ENCODE peak calls at places on chromosomes 5 and 9, in four cellular contexts. A is suprapubic skin, B is heart left ventricle, Y is GM23338. H is an unnamed sample.

GRCh38 chr5:157263586-157264090 is 2.3 kb upstream of the CYFIP2 start:
- DNase-seq in A (no peak), B (no peak), Y (no peak), H (no peak)

GRCh38 chr9:69444021-69444420 is 119.0 kb downstream of the ENTREP1 start:
- DNase-seq in A (no peak), B (no peak), Y (no peak), H (no peak)

GRCh38 chr5:154523704-154524103 is 45.7 kb upstream of the HAND1 start:
- DNase-seq in A (no peak), B (no peak), Y (no peak), H (no peak)

GRCh38 chr9:36436909-36437308 is 36.8 kb upstream of the RNF38 start:
- DNase-seq in A (no peak), B (peak; percentile 73), Y (no peak), H (no peak)

GRCh38 chr5:126995689-126996088 is 34.7 kb downstream of the MARCHF3 start:
- DNase-seq in A (no peak), B (no peak), Y (no peak), H (no peak)

GRCh38 chr5:79285833-79286232 is 49.9 kb downstream of the JMY start:
- DNase-seq in A (no peak), B (no peak), Y (no peak), H (no peak)

GRCh38 chr5:141135030-141135717 is at the start of gene PCDHB5:
- DNase-seq in A (no peak), B (no peak), Y (peak; percentile 94), H (no peak)

GRCh38 chr9:84255701-84256100 is 84.9 kb downstream of the SLC28A3 start:
- DNase-seq in A (no peak), B (no peak), Y (no peak), H (no peak)

GRCh38 chr5:132962429-132962928 is 955 bp downstream of the AFF4 start:
- DNase-seq in A (no peak), B (no peak), Y (peak; percentile 62), H (no peak)

GRCh38 chr5:125722550-125722949 is 700.7 kb upstream of the GRAMD2B start:
- DNase-seq in A (no peak), B (no peak), Y (no peak), H (no peak)

GRCh38 chr9:69627301-69627700 is 44.9 kb downstream of the APBA1 start:
- DNase-seq in A (no peak), B (no peak), Y (no peak), H (no peak)

GRCh38 chr5:175572922-175573321 is 84.9 kb upstream of the HRH2 start:
- DNase-seq in A (no peak), B (no peak), Y (no peak), H (no peak)

GRCh38 chr5:133399247-133399891 is 213.0 kb downstream of the FSTL4 start:
- DNase-seq in A (no peak), B (no peak), Y (no peak), H (no peak)

GRCh38 chr9:35096035-35096849 is at the start of gene PIGO:
- DNase-seq in A (peak; percentile 93), B (peak; percentile 95), Y (peak; percentile 94), H (peak; percentile 93)

GRCh38 chr5:82470185-82470584 is 192.0 kb upstream of the RPS23 start:
- DNase-seq in A (no peak), B (no peak), Y (no peak), H (no peak)

GRCh38 chr5:160500776-160501175 is 79.1 kb downstream of the PTTG1 start:
- DNase-seq in A (no peak), B (no peak), Y (no peak), H (peak; percentile 24)

GRCh38 chr9:115109486-115109885 is 8.5 kb downstream of the TNC start:
- DNase-seq in A (no peak), B (no peak), Y (no peak), H (no peak)

GRCh38 chr9:13278368-13279246 is 885 bp downstream of the MPDZ start:
- DNase-seq in A (peak; percentile 77), B (peak; percentile 74), Y (peak; percentile 67), H (peak; percentile 14)

GRCh38 chr9:112283854-112284253 is 49.6 kb downstream of the PTBP3 start:
- DNase-seq in A (no peak), B (no peak), Y (peak; percentile 27), H (no peak)

DNA sequence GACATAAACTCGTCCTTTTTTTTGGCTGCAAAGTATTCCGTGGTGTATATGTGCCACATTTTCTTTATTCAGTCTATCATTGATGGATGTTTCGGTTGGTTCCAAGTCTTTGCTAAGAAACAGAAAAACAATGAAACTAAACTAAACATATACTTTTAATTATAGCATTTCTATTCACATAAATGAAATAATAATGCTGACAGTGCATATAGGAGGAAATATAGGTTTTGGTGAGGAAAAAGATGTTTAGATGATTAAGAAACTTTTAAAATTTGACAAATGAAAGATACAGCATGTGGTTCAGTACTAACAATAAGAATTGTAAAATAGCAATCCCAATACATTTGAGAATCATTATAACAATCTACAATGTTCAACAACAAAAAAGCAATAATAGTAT is 1094.5 kb upstream of the CDH6 start:
- DNase-seq in A (no peak), B (no peak), Y (no peak), H (no peak)
- TF ChIP-seq CTCF in A (no peak), B (no peak), Y (no peak), H (no peak)

DNA sequence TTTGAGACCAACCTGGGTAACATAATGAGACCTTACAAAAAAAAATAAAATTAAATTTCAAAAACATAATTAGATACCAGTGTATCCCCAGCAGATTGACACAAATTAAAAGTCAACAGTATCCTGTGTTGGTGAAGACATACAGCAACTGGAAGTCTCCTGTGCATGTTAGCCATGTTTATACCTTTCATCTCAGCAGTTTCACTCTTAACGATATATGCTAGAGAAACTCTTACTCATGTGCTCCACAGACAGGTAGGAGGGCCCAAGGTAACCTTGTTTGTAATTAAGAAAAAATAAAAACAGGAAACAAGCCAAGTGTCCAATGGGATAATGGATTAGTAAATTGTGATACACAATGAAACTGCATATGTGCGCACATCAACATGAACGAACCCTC is 50.1 kb upstream of the N4BP3 start:
- DNase-seq in A (no peak), B (no peak), Y (no peak), H (no peak)
- H3K4me1 ChIP-seq in A (no peaks in the 10 kb centered on the region), B (no peaks in the 10 kb centered on the region), Y (no peaks in the 10 kb centered on the region), H (no peaks in the 10 kb centered on the region)

GRCh38 chr5:32312194-32312681 is 501 bp downstream of the MTMR12 start:
- DNase-seq in A (peak; percentile 86), B (peak; percentile 84), Y (peak; percentile 68), H (peak; percentile 83)
- TF ChIP-seq CTCF in A (no peak), B (no peak), Y (no peak), H (no peak)

GRCh38 chr5:158283341-158283740 is 424.4 kb upstream of the CLINT1 start:
- DNase-seq in A (no peak), B (no peak), Y (no peak), H (no peak)
- H3K4me1 ChIP-seq in A (peaks cover 3% of the 10 kb centered on the region), B (no peaks in the 10 kb centered on the region), Y (no peaks in the 10 kb centered on the region), H (peaks cover 10% of the 10 kb centered on the region)

DNA sequence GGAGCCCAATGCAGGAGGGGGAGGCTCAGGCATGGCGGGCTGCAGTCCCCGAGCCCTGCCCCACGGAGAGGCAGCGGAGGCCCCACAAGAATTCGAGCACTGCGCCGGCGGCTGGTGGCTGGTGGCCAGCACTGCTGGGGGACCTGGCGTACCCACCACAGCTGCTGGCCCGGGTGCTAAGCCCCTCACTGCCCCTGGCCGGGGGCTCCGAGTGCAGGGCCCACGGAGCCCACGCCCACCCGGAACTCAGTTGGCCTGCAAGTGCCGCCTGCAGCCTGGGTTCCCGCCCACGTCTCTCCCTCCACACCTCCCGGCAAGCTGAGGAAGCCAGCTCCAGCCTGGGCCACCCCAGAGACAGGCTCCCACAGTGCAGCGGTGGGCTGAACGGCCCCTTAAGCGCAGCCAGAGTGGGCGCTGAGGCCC is 780.3 kb downstream of the DTWD2 start:
- DNase-seq in A (no peak), B (peak; percentile 53), Y (no peak), H (no peak)
- TF ChIP-seq CTCF in A (no peak), B (no peak), Y (no peak), H (no peak)

GRCh38 chr5:147748590-147748989 is 33.9 kb downstream of the JAKMIP2 start:
- DNase-seq in A (no peak), B (no peak), Y (peak; percentile 48), H (no peak)
- H3K4me1 ChIP-seq in A (no peaks in the 10 kb centered on the region), B (peaks cover 7% of the 10 kb centered on the region), Y (peaks cover 59% of the 10 kb centered on the region), H (no peaks in the 10 kb centered on the region)

DNA sequence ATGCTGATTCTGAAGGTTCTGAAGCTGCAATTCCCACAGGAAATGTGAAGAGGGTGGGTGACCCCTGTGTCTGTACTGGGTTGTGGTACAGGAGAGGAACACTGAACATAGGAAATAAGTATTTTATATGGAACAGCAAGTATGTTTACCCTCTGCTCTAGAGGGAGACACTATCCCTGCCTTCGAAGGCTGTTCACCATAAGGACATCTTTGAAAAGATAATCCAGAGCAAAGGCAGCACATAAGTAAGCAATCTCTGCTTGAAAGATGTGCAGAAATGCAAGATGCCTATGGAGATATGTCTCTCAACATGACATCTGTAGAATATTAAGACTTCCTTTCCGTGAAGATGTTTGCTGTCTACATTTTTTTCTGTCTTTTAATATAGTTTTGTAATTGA is 184.4 kb upstream of the EFNA5 start:
- DNase-seq in A (no peak), B (no peak), Y (no peak), H (no peak)
- TF ChIP-seq CTCF in A (no peak), B (no peak), Y (peak; percentile 49), H (no peak)

H was measured in mucosa of descending colon.